ENCODE peak calls at places on chromosome 6, in nine cellular contexts. K is T-helper 2 cell; H is effector CD4-positive, alpha-beta T cell; R is sciatic nerve; T is ELR; V is endothelial cell; O is fibroblast of lung; Y is activated effector memory CD4-positive, alpha-beta T cell treated with Interleukin-2 at 50 U/mL for 16 hours; A is activated T-helper 9 cell treated with anti-CD3 and anti-CD28 coated beads, Interleukin-2, amount 50 U/mL, for 16 hours. F is an unnamed sample.

GRCh38 chr6:139927236-139927635 is 552.8 kb upstream of the CITED2 start:
- DNase-seq in K (no peak), H (no peak), R (no peak), T (peak), V (no peak), O (peak), Y (no peak), A (no peak), F (no peak)

GRCh38 chr6:145906144-145906543 is 58.0 kb downstream of the SHPRH start:
- DNase-seq in K (no peak), H (no peak), R (no peak), T (no peak), V (no peak), O (no peak), Y (no peak), A (no peak), F (no peak)

GRCh38 chr6:143068001-143068400 is 7.3 kb downstream of the AIG1 start:
- DNase-seq in K (no peak), H (no peak), R (no peak), T (peak), V (no peak), O (no peak), Y (no peak), A (no peak), F (no peak)

GRCh38 chr6:38459291-38459690 is 180.4 kb downstream of the BTBD9 start:
- DNase-seq in K (no peak), H (no peak), R (no peak), T (peak), V (no peak), O (peak), Y (no peak), A (no peak), F (no peak)

GRCh38 chr6:56650191-56650590 is 7.5 kb upstream of the DST start:
- DNase-seq in K (no peak), H (no peak), R (no peak), T (peak), V (no peak), O (no peak), Y (no peak), A (no peak), F (no peak)

GRCh38 chr6:64861039-64861651 is 845.9 kb downstream of the EYS start:
- DNase-seq in K (no peak), H (no peak), R (no peak), T (no peak), V (no peak), O (no peak), Y (no peak), A (no peak), F (no peak)

GRCh38 chr6:125511809-125512341 is 210.1 kb upstream of the HDDC2 start:
- DNase-seq in K (no peak), H (no peak), R (no peak), T (no peak), V (no peak), O (peak), Y (no peak), A (no peak), F (no peak)

GRCh38 chr6:154384196-154384595 is 27.6 kb upstream of the IPCEF1 start:
- DNase-seq in K (no peak), H (no peak), R (no peak), T (no peak), V (no peak), O (no peak), Y (no peak), A (no peak), F (no peak)

GRCh38 chr6:25027221-25027916 is 91.6 kb upstream of the RIPOR2 start:
- DNase-seq in K (peak), H (peak), R (no peak), T (no peak), V (no peak), O (no peak), Y (peak), A (peak), F (peak)

GRCh38 chr6:3669916-3670315 is 81.6 kb downstream of the PXDC1 start:
- DNase-seq in K (no peak), H (no peak), R (no peak), T (no peak), V (no peak), O (no peak), Y (no peak), A (no peak), F (no peak)

GRCh38 chr6:125748534-125749111 is 809 bp upstream of the HEY2 start:
- DNase-seq in K (no peak), H (no peak), R (no peak), T (peak), V (peak), O (peak), Y (no peak), A (no peak), F (peak)

GRCh38 chr6:11772109-11772830 is 6.3 kb downstream of the ADTRP start:
- DNase-seq in K (no peak), H (no peak), R (no peak), T (peak), V (no peak), O (peak), Y (no peak), A (no peak), F (no peak)

GRCh38 chr6:15642276-15642675 is 20.6 kb downstream of the DTNBP1 start:
- DNase-seq in K (no peak), H (no peak), R (no peak), T (peak), V (no peak), O (no peak), Y (no peak), A (no peak), F (no peak)

GRCh38 chr6:112033824-112034223 is 20.1 kb upstream of the CCN6 start:
- DNase-seq in K (no peak), H (no peak), R (no peak), T (no peak), V (no peak), O (no peak), Y (no peak), A (no peak), F (no peak)

GRCh38 chr6:36138667-36139066 is 8.4 kb downstream of the MAPK13 start:
- DNase-seq in K (no peak), H (no peak), R (no peak), T (no peak), V (no peak), O (no peak), Y (no peak), A (no peak), F (no peak)

GRCh38 chr6:158377866-158378265 is 65.6 kb downstream of the TULP4 start:
- DNase-seq in K (no peak), H (no peak), R (no peak), T (peak), V (no peak), O (peak), Y (no peak), A (no peak), F (no peak)

GRCh38 chr6:73884540-73884939 is 188.5 kb downstream of the CD109 start:
- DNase-seq in K (no peak), H (no peak), R (no peak), T (no peak), V (no peak), O (no peak), Y (no peak), A (no peak), F (no peak)

GRCh38 chr6:85126448-85127178 is 323.3 kb upstream of the NT5E start:
- DNase-seq in K (no peak), H (no peak), R (peak), T (peak), V (peak), O (peak), Y (no peak), A (no peak), F (peak)

GRCh38 chr6:22631101-22631500 is 61.7 kb downstream of the HDGFL1 start:
- DNase-seq in K (no peak), H (no peak), R (no peak), T (no peak), V (no peak), O (peak), Y (no peak), A (no peak), F (no peak)

GRCh38 chr6:86619428-86619827 is 317.9 kb upstream of the HTR1E start:
- DNase-seq in K (no peak), H (no peak), R (no peak), T (no peak), V (no peak), O (no peak), Y (no peak), A (no peak), F (no peak)

GRCh38 chr6:93549868-93550267 is 130.5 kb upstream of the EPHA7 start:
- DNase-seq in K (no peak), H (no peak), R (no peak), T (no peak), V (no peak), O (no peak), Y (no peak), A (no peak), F (no peak)